ENCODE peak calls at places on chromosomes 6 and 20, in ten cellular contexts. One of them, this sample, is unnamed.

GRCh38 chr6:13526718-13527668 is 39.6 kb upstream of the GFOD1 start:
- DNase-seq in hepatocyte: no peak
- DNase-seq in EL: no peak
- DNase-seq in right cardiac atrium: peak
- DNase-seq in nephron progenitor cell: no peak
- DNase-seq in EH: peak
- DNase-seq in head of caudate nucleus: no peak
- DNase-seq in HEK293T: no peak
- DNase-seq in choroid plexus epithelial cell: no peak
- DNase-seq in stimulated activated naive CD8-positive, alpha-beta T cell treated with anti-CD3 and anti-CD28 coated beads, Interleukin-15, Interleukin-2, amounts not matched to agents 100 U/mL and 50 U/mL, for 24 hours: peak
- DNase-seq in this sample: peak

GRCh38 chr6:148289153-148289552 is 53.5 kb upstream of the SASH1 start:
- DNase-seq in hepatocyte: no peak
- DNase-seq in EL: no peak
- DNase-seq in right cardiac atrium: no peak
- DNase-seq in nephron progenitor cell: no peak
- DNase-seq in EH: no peak
- DNase-seq in head of caudate nucleus: no peak
- DNase-seq in HEK293T: no peak
- DNase-seq in choroid plexus epithelial cell: peak
- DNase-seq in stimulated activated naive CD8-positive, alpha-beta T cell treated with anti-CD3 and anti-CD28 coated beads, Interleukin-15, Interleukin-2, amounts not matched to agents 100 U/mL and 50 U/mL, for 24 hours: no peak
- DNase-seq in this sample: no peak

GRCh38 chr6:167762259-167762962 is 64.3 kb upstream of the AFDN start:
- DNase-seq in hepatocyte: peak
- DNase-seq in EL: no peak
- DNase-seq in right cardiac atrium: peak
- DNase-seq in nephron progenitor cell: no peak
- DNase-seq in EH: no peak
- DNase-seq in head of caudate nucleus: peak
- DNase-seq in HEK293T: no peak
- DNase-seq in choroid plexus epithelial cell: no peak
- DNase-seq in stimulated activated naive CD8-positive, alpha-beta T cell treated with anti-CD3 and anti-CD28 coated beads, Interleukin-15, Interleukin-2, amounts not matched to agents 100 U/mL and 50 U/mL, for 24 hours: no peak
- DNase-seq in this sample: no peak

GRCh38 chr6:22290045-22290444 is 6.8 kb downstream of the PRL start:
- DNase-seq in hepatocyte: no peak
- DNase-seq in EL: no peak
- DNase-seq in right cardiac atrium: no peak
- DNase-seq in nephron progenitor cell: no peak
- DNase-seq in EH: no peak
- DNase-seq in head of caudate nucleus: no peak
- DNase-seq in HEK293T: no peak
- DNase-seq in choroid plexus epithelial cell: no peak
- DNase-seq in stimulated activated naive CD8-positive, alpha-beta T cell treated with anti-CD3 and anti-CD28 coated beads, Interleukin-15, Interleukin-2, amounts not matched to agents 100 U/mL and 50 U/mL, for 24 hours: no peak
- DNase-seq in this sample: no peak

GRCh38 chr6:142945071-142945445 is at the start of gene HIVEP2:
- DNase-seq in hepatocyte: peak
- DNase-seq in EL: peak
- DNase-seq in right cardiac atrium: peak
- DNase-seq in nephron progenitor cell: peak
- DNase-seq in EH: peak
- DNase-seq in head of caudate nucleus: peak
- DNase-seq in HEK293T: peak
- DNase-seq in choroid plexus epithelial cell: peak
- DNase-seq in stimulated activated naive CD8-positive, alpha-beta T cell treated with anti-CD3 and anti-CD28 coated beads, Interleukin-15, Interleukin-2, amounts not matched to agents 100 U/mL and 50 U/mL, for 24 hours: peak
- DNase-seq in this sample: peak

GRCh38 chr6:650098-650497 is 6.8 kb downstream of the HUS1B start:
- DNase-seq in hepatocyte: peak
- DNase-seq in EL: no peak
- DNase-seq in right cardiac atrium: no peak
- DNase-seq in nephron progenitor cell: no peak
- DNase-seq in EH: no peak
- DNase-seq in head of caudate nucleus: no peak
- DNase-seq in HEK293T: no peak
- DNase-seq in choroid plexus epithelial cell: peak
- DNase-seq in stimulated activated naive CD8-positive, alpha-beta T cell treated with anti-CD3 and anti-CD28 coated beads, Interleukin-15, Interleukin-2, amounts not matched to agents 100 U/mL and 50 U/mL, for 24 hours: no peak
- DNase-seq in this sample: no peak

GRCh38 chr20:53176133-53176532 is 204.0 kb downstream of the TSHZ2 start:
- DNase-seq in hepatocyte: no peak
- DNase-seq in EL: no peak
- DNase-seq in right cardiac atrium: no peak
- DNase-seq in nephron progenitor cell: no peak
- DNase-seq in EH: no peak
- DNase-seq in head of caudate nucleus: no peak
- DNase-seq in HEK293T: no peak
- DNase-seq in choroid plexus epithelial cell: no peak
- DNase-seq in stimulated activated naive CD8-positive, alpha-beta T cell treated with anti-CD3 and anti-CD28 coated beads, Interleukin-15, Interleukin-2, amounts not matched to agents 100 U/mL and 50 U/mL, for 24 hours: no peak
- DNase-seq in this sample: no peak

GRCh38 chr6:81608776-81609175 is 143.7 kb downstream of the TENT5A start:
- DNase-seq in hepatocyte: no peak
- DNase-seq in EL: peak
- DNase-seq in right cardiac atrium: no peak
- DNase-seq in nephron progenitor cell: no peak
- DNase-seq in EH: no peak
- DNase-seq in head of caudate nucleus: no peak
- DNase-seq in HEK293T: no peak
- DNase-seq in choroid plexus epithelial cell: no peak
- DNase-seq in stimulated activated naive CD8-positive, alpha-beta T cell treated with anti-CD3 and anti-CD28 coated beads, Interleukin-15, Interleukin-2, amounts not matched to agents 100 U/mL and 50 U/mL, for 24 hours: no peak
- DNase-seq in this sample: no peak

GRCh38 chr20:326645-327031 is 1.3 kb downstream of the SOX12 start:
- DNase-seq in hepatocyte: peak
- DNase-seq in EL: peak
- DNase-seq in right cardiac atrium: no peak
- DNase-seq in nephron progenitor cell: peak
- DNase-seq in EH: peak
- DNase-seq in head of caudate nucleus: no peak
- DNase-seq in HEK293T: no peak
- DNase-seq in choroid plexus epithelial cell: peak
- DNase-seq in stimulated activated naive CD8-positive, alpha-beta T cell treated with anti-CD3 and anti-CD28 coated beads, Interleukin-15, Interleukin-2, amounts not matched to agents 100 U/mL and 50 U/mL, for 24 hours: no peak
- DNase-seq in this sample: no peak

GRCh38 chr6:41371461-41371991 is 36.1 kb downstream of the NCR2 start:
- DNase-seq in hepatocyte: peak
- DNase-seq in EL: peak
- DNase-seq in right cardiac atrium: peak
- DNase-seq in nephron progenitor cell: peak
- DNase-seq in EH: peak
- DNase-seq in head of caudate nucleus: peak
- DNase-seq in HEK293T: no peak
- DNase-seq in choroid plexus epithelial cell: peak
- DNase-seq in stimulated activated naive CD8-positive, alpha-beta T cell treated with anti-CD3 and anti-CD28 coated beads, Interleukin-15, Interleukin-2, amounts not matched to agents 100 U/mL and 50 U/mL, for 24 hours: peak
- DNase-seq in this sample: peak

GRCh38 chr6:28443112-28443773 is at the start of gene ZSCAN23:
- DNase-seq in hepatocyte: peak
- DNase-seq in EL: peak
- DNase-seq in right cardiac atrium: peak
- DNase-seq in nephron progenitor cell: peak
- DNase-seq in EH: peak
- DNase-seq in head of caudate nucleus: peak
- DNase-seq in HEK293T: peak
- DNase-seq in choroid plexus epithelial cell: peak
- DNase-seq in stimulated activated naive CD8-positive, alpha-beta T cell treated with anti-CD3 and anti-CD28 coated beads, Interleukin-15, Interleukin-2, amounts not matched to agents 100 U/mL and 50 U/mL, for 24 hours: peak
- DNase-seq in this sample: peak

GRCh38 chr20:61295249-61295648 is 43.2 kb downstream of the CDH4 start:
- DNase-seq in hepatocyte: no peak
- DNase-seq in EL: peak
- DNase-seq in right cardiac atrium: no peak
- DNase-seq in nephron progenitor cell: no peak
- DNase-seq in EH: peak
- DNase-seq in head of caudate nucleus: no peak
- DNase-seq in HEK293T: no peak
- DNase-seq in choroid plexus epithelial cell: peak
- DNase-seq in stimulated activated naive CD8-positive, alpha-beta T cell treated with anti-CD3 and anti-CD28 coated beads, Interleukin-15, Interleukin-2, amounts not matched to agents 100 U/mL and 50 U/mL, for 24 hours: no peak
- DNase-seq in this sample: no peak

GRCh38 chr20:31710423-31711250 is 12.0 kb downstream of the BCL2L1 start:
- DNase-seq in hepatocyte: no peak
- DNase-seq in EL: no peak
- DNase-seq in right cardiac atrium: peak
- DNase-seq in nephron progenitor cell: no peak
- DNase-seq in EH: no peak
- DNase-seq in head of caudate nucleus: no peak
- DNase-seq in HEK293T: no peak
- DNase-seq in choroid plexus epithelial cell: no peak
- DNase-seq in stimulated activated naive CD8-positive, alpha-beta T cell treated with anti-CD3 and anti-CD28 coated beads, Interleukin-15, Interleukin-2, amounts not matched to agents 100 U/mL and 50 U/mL, for 24 hours: no peak
- DNase-seq in this sample: no peak

GRCh38 chr6:98808522-98809210 is 25.7 kb upstream of the POU3F2 start:
- DNase-seq in hepatocyte: no peak
- DNase-seq in EL: no peak
- DNase-seq in right cardiac atrium: no peak
- DNase-seq in nephron progenitor cell: no peak
- DNase-seq in EH: peak
- DNase-seq in head of caudate nucleus: no peak
- DNase-seq in HEK293T: no peak
- DNase-seq in choroid plexus epithelial cell: peak
- DNase-seq in stimulated activated naive CD8-positive, alpha-beta T cell treated with anti-CD3 and anti-CD28 coated beads, Interleukin-15, Interleukin-2, amounts not matched to agents 100 U/mL and 50 U/mL, for 24 hours: no peak
- DNase-seq in this sample: no peak

GRCh38 chr6:134795001-134795400 is 154.9 kb downstream of the ALDH8A1 start:
- DNase-seq in hepatocyte: no peak
- DNase-seq in EL: no peak
- DNase-seq in right cardiac atrium: no peak
- DNase-seq in nephron progenitor cell: no peak
- DNase-seq in EH: no peak
- DNase-seq in head of caudate nucleus: no peak
- DNase-seq in HEK293T: no peak
- DNase-seq in choroid plexus epithelial cell: no peak
- DNase-seq in stimulated activated naive CD8-positive, alpha-beta T cell treated with anti-CD3 and anti-CD28 coated beads, Interleukin-15, Interleukin-2, amounts not matched to agents 100 U/mL and 50 U/mL, for 24 hours: no peak
- DNase-seq in this sample: no peak

GRCh38 chr6:37171141-37171969 is 1.4 kb downstream of the PIM1 start:
- DNase-seq in hepatocyte: peak
- DNase-seq in EL: peak
- DNase-seq in right cardiac atrium: peak
- DNase-seq in nephron progenitor cell: peak
- DNase-seq in EH: peak
- DNase-seq in head of caudate nucleus: peak
- DNase-seq in HEK293T: no peak
- DNase-seq in choroid plexus epithelial cell: peak
- DNase-seq in stimulated activated naive CD8-positive, alpha-beta T cell treated with anti-CD3 and anti-CD28 coated beads, Interleukin-15, Interleukin-2, amounts not matched to agents 100 U/mL and 50 U/mL, for 24 hours: peak
- DNase-seq in this sample: peak

GRCh38 chr6:116928667-116929066 is 51.6 kb downstream of the RFX6 start:
- DNase-seq in hepatocyte: no peak
- DNase-seq in EL: no peak
- DNase-seq in right cardiac atrium: no peak
- DNase-seq in nephron progenitor cell: no peak
- DNase-seq in EH: no peak
- DNase-seq in head of caudate nucleus: no peak
- DNase-seq in HEK293T: no peak
- DNase-seq in choroid plexus epithelial cell: no peak
- DNase-seq in stimulated activated naive CD8-positive, alpha-beta T cell treated with anti-CD3 and anti-CD28 coated beads, Interleukin-15, Interleukin-2, amounts not matched to agents 100 U/mL and 50 U/mL, for 24 hours: no peak
- DNase-seq in this sample: no peak

GRCh38 chr20:37315293-37316110 is 26.0 kb downstream of the MANBAL start:
- DNase-seq in hepatocyte: no peak
- DNase-seq in EL: peak
- DNase-seq in right cardiac atrium: peak
- DNase-seq in nephron progenitor cell: no peak
- DNase-seq in EH: peak
- DNase-seq in head of caudate nucleus: no peak
- DNase-seq in HEK293T: no peak
- DNase-seq in choroid plexus epithelial cell: peak
- DNase-seq in stimulated activated naive CD8-positive, alpha-beta T cell treated with anti-CD3 and anti-CD28 coated beads, Interleukin-15, Interleukin-2, amounts not matched to agents 100 U/mL and 50 U/mL, for 24 hours: no peak
- DNase-seq in this sample: peak

GRCh38 chr6:156865019-156865629 is 87.9 kb downstream of the ARID1B start:
- DNase-seq in hepatocyte: no peak
- DNase-seq in EL: peak
- DNase-seq in right cardiac atrium: no peak
- DNase-seq in nephron progenitor cell: no peak
- DNase-seq in EH: peak
- DNase-seq in head of caudate nucleus: no peak
- DNase-seq in HEK293T: no peak
- DNase-seq in choroid plexus epithelial cell: peak
- DNase-seq in stimulated activated naive CD8-positive, alpha-beta T cell treated with anti-CD3 and anti-CD28 coated beads, Interleukin-15, Interleukin-2, amounts not matched to agents 100 U/mL and 50 U/mL, for 24 hours: no peak
- DNase-seq in this sample: no peak

GRCh38 chr20:32823078-32823477 is 3.3 kb downstream of the MAPRE1 start:
- DNase-seq in hepatocyte: peak
- DNase-seq in EL: peak
- DNase-seq in right cardiac atrium: no peak
- DNase-seq in nephron progenitor cell: no peak
- DNase-seq in EH: peak
- DNase-seq in head of caudate nucleus: peak
- DNase-seq in HEK293T: no peak
- DNase-seq in choroid plexus epithelial cell: peak
- DNase-seq in stimulated activated naive CD8-positive, alpha-beta T cell treated with anti-CD3 and anti-CD28 coated beads, Interleukin-15, Interleukin-2, amounts not matched to agents 100 U/mL and 50 U/mL, for 24 hours: peak
- DNase-seq in this sample: no peak

GRCh38 chr20:45872626-45873025 is 8.4 kb upstream of the ZSWIM1 start:
- DNase-seq in hepatocyte: no peak
- DNase-seq in EL: no peak
- DNase-seq in right cardiac atrium: no peak
- DNase-seq in nephron progenitor cell: no peak
- DNase-seq in EH: no peak
- DNase-seq in head of caudate nucleus: no peak
- DNase-seq in HEK293T: no peak
- DNase-seq in choroid plexus epithelial cell: no peak
- DNase-seq in stimulated activated naive CD8-positive, alpha-beta T cell treated with anti-CD3 and anti-CD28 coated beads, Interleukin-15, Interleukin-2, amounts not matched to agents 100 U/mL and 50 U/mL, for 24 hours: no peak
- DNase-seq in this sample: no peak